ENCODE peak calls at places on chromosome 15, in nine cellular contexts. One of them, this sample, is unnamed.

GRCh38 chr15:31387483-31388118 is 61.0 kb downstream of the KLF13 start:
- DNase-seq in skeletal muscle cell: no peak
- DNase-seq in T-helper 2 cell: no peak
- DNase-seq in brain microvascular endothelial cell: no peak
- DNase-seq in nucleus accumbens: no peak
- DNase-seq in fibroblast of gingiva: peak; percentile 23
- DNase-seq in amniotic stem cell: no peak
- DNase-seq in psoas muscle: peak; percentile 90
- DNase-seq in stimulated activated CD4-positive, alpha-beta T cell treated with anti-CD3 and anti-CD28 coated beads, Interleukin-12 subunit alpha, Interleukin-12 subunit beta, amount 100 ng/mL, for 4 hours: no peak
- DNase-seq in this sample: no peak

GRCh38 chr15:58459562-58459961 is 27.8 kb downstream of the LIPC start:
- DNase-seq in skeletal muscle cell: no peak
- DNase-seq in T-helper 2 cell: no peak
- DNase-seq in brain microvascular endothelial cell: no peak
- DNase-seq in nucleus accumbens: no peak
- DNase-seq in fibroblast of gingiva: no peak
- DNase-seq in amniotic stem cell: no peak
- DNase-seq in psoas muscle: peak; percentile 69
- DNase-seq in stimulated activated CD4-positive, alpha-beta T cell treated with anti-CD3 and anti-CD28 coated beads, Interleukin-12 subunit alpha, Interleukin-12 subunit beta, amount 100 ng/mL, for 4 hours: no peak
- DNase-seq in this sample: no peak

GRCh38 chr15:90020041-90020735 is 19.1 kb downstream of the ZNF710 start:
- DNase-seq in skeletal muscle cell: no peak
- DNase-seq in T-helper 2 cell: no peak
- DNase-seq in brain microvascular endothelial cell: no peak
- DNase-seq in nucleus accumbens: no peak
- DNase-seq in fibroblast of gingiva: no peak
- DNase-seq in amniotic stem cell: no peak
- DNase-seq in psoas muscle: no peak
- DNase-seq in stimulated activated CD4-positive, alpha-beta T cell treated with anti-CD3 and anti-CD28 coated beads, Interleukin-12 subunit alpha, Interleukin-12 subunit beta, amount 100 ng/mL, for 4 hours: no peak
- DNase-seq in this sample: no peak

GRCh38 chr15:60760646-60761504 is 281.9 kb upstream of the ICE2 start:
- DNase-seq in skeletal muscle cell: peak; percentile 51
- DNase-seq in T-helper 2 cell: no peak
- DNase-seq in brain microvascular endothelial cell: peak; percentile 45
- DNase-seq in nucleus accumbens: no peak
- DNase-seq in fibroblast of gingiva: no peak
- DNase-seq in amniotic stem cell: no peak
- DNase-seq in psoas muscle: no peak
- DNase-seq in stimulated activated CD4-positive, alpha-beta T cell treated with anti-CD3 and anti-CD28 coated beads, Interleukin-12 subunit alpha, Interleukin-12 subunit beta, amount 100 ng/mL, for 4 hours: peak; percentile 17
- DNase-seq in this sample: no peak

GRCh38 chr15:75720787-75721461 is 8.3 kb upstream of the CSPG4 start:
- DNase-seq in skeletal muscle cell: no peak
- DNase-seq in T-helper 2 cell: no peak
- DNase-seq in brain microvascular endothelial cell: no peak
- DNase-seq in nucleus accumbens: no peak
- DNase-seq in fibroblast of gingiva: no peak
- DNase-seq in amniotic stem cell: no peak
- DNase-seq in psoas muscle: peak; percentile 86
- DNase-seq in stimulated activated CD4-positive, alpha-beta T cell treated with anti-CD3 and anti-CD28 coated beads, Interleukin-12 subunit alpha, Interleukin-12 subunit beta, amount 100 ng/mL, for 4 hours: peak; percentile 17
- DNase-seq in this sample: peak; percentile 60

GRCh38 chr15:52678468-52679231 is 538 bp downstream of the ATOSA start:
- DNase-seq in skeletal muscle cell: peak; percentile 27
- DNase-seq in T-helper 2 cell: peak; percentile 55
- DNase-seq in brain microvascular endothelial cell: peak; percentile 44
- DNase-seq in nucleus accumbens: peak; percentile 80
- DNase-seq in fibroblast of gingiva: peak; percentile 65
- DNase-seq in amniotic stem cell: peak; percentile 63
- DNase-seq in psoas muscle: peak; percentile 89
- DNase-seq in stimulated activated CD4-positive, alpha-beta T cell treated with anti-CD3 and anti-CD28 coated beads, Interleukin-12 subunit alpha, Interleukin-12 subunit beta, amount 100 ng/mL, for 4 hours: peak; percentile 44
- DNase-seq in this sample: peak; percentile 66

GRCh38 chr15:96360581-96361308 is 30.2 kb downstream of the NR2F2 start:
- DNase-seq in skeletal muscle cell: no peak
- DNase-seq in T-helper 2 cell: no peak
- DNase-seq in brain microvascular endothelial cell: no peak
- DNase-seq in nucleus accumbens: no peak
- DNase-seq in fibroblast of gingiva: no peak
- DNase-seq in amniotic stem cell: no peak
- DNase-seq in psoas muscle: no peak
- DNase-seq in stimulated activated CD4-positive, alpha-beta T cell treated with anti-CD3 and anti-CD28 coated beads, Interleukin-12 subunit alpha, Interleukin-12 subunit beta, amount 100 ng/mL, for 4 hours: no peak
- DNase-seq in this sample: no peak

GRCh38 chr15:91965501-91966180 is 112.1 kb downstream of the SLCO3A1 start:
- DNase-seq in skeletal muscle cell: no peak
- DNase-seq in T-helper 2 cell: no peak
- DNase-seq in brain microvascular endothelial cell: no peak
- DNase-seq in nucleus accumbens: no peak
- DNase-seq in fibroblast of gingiva: peak; percentile 92
- DNase-seq in amniotic stem cell: peak; percentile 66
- DNase-seq in psoas muscle: no peak
- DNase-seq in stimulated activated CD4-positive, alpha-beta T cell treated with anti-CD3 and anti-CD28 coated beads, Interleukin-12 subunit alpha, Interleukin-12 subunit beta, amount 100 ng/mL, for 4 hours: no peak
- DNase-seq in this sample: no peak

GRCh38 chr15:80605591-80606150 is 89.4 kb upstream of the ABHD17C start:
- DNase-seq in skeletal muscle cell: no peak
- DNase-seq in T-helper 2 cell: no peak
- DNase-seq in brain microvascular endothelial cell: no peak
- DNase-seq in nucleus accumbens: no peak
- DNase-seq in fibroblast of gingiva: no peak
- DNase-seq in amniotic stem cell: no peak
- DNase-seq in psoas muscle: no peak
- DNase-seq in stimulated activated CD4-positive, alpha-beta T cell treated with anti-CD3 and anti-CD28 coated beads, Interleukin-12 subunit alpha, Interleukin-12 subunit beta, amount 100 ng/mL, for 4 hours: no peak
- DNase-seq in this sample: no peak

GRCh38 chr15:67947254-67948039 is 106.7 kb upstream of the PIAS1 start:
- DNase-seq in skeletal muscle cell: no peak
- DNase-seq in T-helper 2 cell: no peak
- DNase-seq in brain microvascular endothelial cell: no peak
- DNase-seq in nucleus accumbens: no peak
- DNase-seq in fibroblast of gingiva: no peak
- DNase-seq in amniotic stem cell: no peak
- DNase-seq in psoas muscle: no peak
- DNase-seq in stimulated activated CD4-positive, alpha-beta T cell treated with anti-CD3 and anti-CD28 coated beads, Interleukin-12 subunit alpha, Interleukin-12 subunit beta, amount 100 ng/mL, for 4 hours: no peak
- DNase-seq in this sample: no peak

GRCh38 chr15:61063875-61064320 is 165.2 kb downstream of the RORA start:
- DNase-seq in skeletal muscle cell: no peak
- DNase-seq in T-helper 2 cell: no peak
- DNase-seq in brain microvascular endothelial cell: no peak
- DNase-seq in nucleus accumbens: no peak
- DNase-seq in fibroblast of gingiva: no peak
- DNase-seq in amniotic stem cell: no peak
- DNase-seq in psoas muscle: no peak
- DNase-seq in stimulated activated CD4-positive, alpha-beta T cell treated with anti-CD3 and anti-CD28 coated beads, Interleukin-12 subunit alpha, Interleukin-12 subunit beta, amount 100 ng/mL, for 4 hours: no peak
- DNase-seq in this sample: no peak

GRCh38 chr15:60898896-60899295 is 330.2 kb downstream of the RORA start:
- DNase-seq in skeletal muscle cell: no peak
- DNase-seq in T-helper 2 cell: no peak
- DNase-seq in brain microvascular endothelial cell: no peak
- DNase-seq in nucleus accumbens: no peak
- DNase-seq in fibroblast of gingiva: no peak
- DNase-seq in amniotic stem cell: no peak
- DNase-seq in psoas muscle: no peak
- DNase-seq in stimulated activated CD4-positive, alpha-beta T cell treated with anti-CD3 and anti-CD28 coated beads, Interleukin-12 subunit alpha, Interleukin-12 subunit beta, amount 100 ng/mL, for 4 hours: no peak
- DNase-seq in this sample: no peak

GRCh38 chr15:99454941-99455795 is 110.6 kb upstream of the MEF2A start:
- DNase-seq in skeletal muscle cell: peak; percentile 83
- DNase-seq in T-helper 2 cell: no peak
- DNase-seq in brain microvascular endothelial cell: peak; percentile 96
- DNase-seq in nucleus accumbens: no peak
- DNase-seq in fibroblast of gingiva: peak; percentile 87
- DNase-seq in amniotic stem cell: peak; percentile 86
- DNase-seq in psoas muscle: peak; percentile 93
- DNase-seq in stimulated activated CD4-positive, alpha-beta T cell treated with anti-CD3 and anti-CD28 coated beads, Interleukin-12 subunit alpha, Interleukin-12 subunit beta, amount 100 ng/mL, for 4 hours: no peak
- DNase-seq in this sample: no peak

GRCh38 chr15:100985401-100985800 is 66.2 kb downstream of the LRRK1 start:
- DNase-seq in skeletal muscle cell: no peak
- DNase-seq in T-helper 2 cell: no peak
- DNase-seq in brain microvascular endothelial cell: no peak
- DNase-seq in nucleus accumbens: no peak
- DNase-seq in fibroblast of gingiva: no peak
- DNase-seq in amniotic stem cell: no peak
- DNase-seq in psoas muscle: no peak
- DNase-seq in stimulated activated CD4-positive, alpha-beta T cell treated with anti-CD3 and anti-CD28 coated beads, Interleukin-12 subunit alpha, Interleukin-12 subunit beta, amount 100 ng/mL, for 4 hours: no peak
- DNase-seq in this sample: no peak

GRCh38 chr15:70636540-70637165 is 126.7 kb downstream of the UACA start:
- DNase-seq in skeletal muscle cell: no peak
- DNase-seq in T-helper 2 cell: no peak
- DNase-seq in brain microvascular endothelial cell: no peak
- DNase-seq in nucleus accumbens: no peak
- DNase-seq in fibroblast of gingiva: no peak
- DNase-seq in amniotic stem cell: no peak
- DNase-seq in psoas muscle: no peak
- DNase-seq in stimulated activated CD4-positive, alpha-beta T cell treated with anti-CD3 and anti-CD28 coated beads, Interleukin-12 subunit alpha, Interleukin-12 subunit beta, amount 100 ng/mL, for 4 hours: no peak
- DNase-seq in this sample: peak; percentile 32

GRCh38 chr15:71338827-71339542 is 223.7 kb downstream of the THSD4 start:
- DNase-seq in skeletal muscle cell: no peak
- DNase-seq in T-helper 2 cell: no peak
- DNase-seq in brain microvascular endothelial cell: no peak
- DNase-seq in nucleus accumbens: no peak
- DNase-seq in fibroblast of gingiva: no peak
- DNase-seq in amniotic stem cell: no peak
- DNase-seq in psoas muscle: no peak
- DNase-seq in stimulated activated CD4-positive, alpha-beta T cell treated with anti-CD3 and anti-CD28 coated beads, Interleukin-12 subunit alpha, Interleukin-12 subunit beta, amount 100 ng/mL, for 4 hours: no peak
- DNase-seq in this sample: no peak

GRCh38 chr15:95972136-95972553 is 358.4 kb upstream of the NR2F2 start:
- DNase-seq in skeletal muscle cell: peak; percentile 87
- DNase-seq in T-helper 2 cell: no peak
- DNase-seq in brain microvascular endothelial cell: peak; percentile 82
- DNase-seq in nucleus accumbens: no peak
- DNase-seq in fibroblast of gingiva: peak; percentile 77
- DNase-seq in amniotic stem cell: peak; percentile 25
- DNase-seq in psoas muscle: no peak
- DNase-seq in stimulated activated CD4-positive, alpha-beta T cell treated with anti-CD3 and anti-CD28 coated beads, Interleukin-12 subunit alpha, Interleukin-12 subunit beta, amount 100 ng/mL, for 4 hours: no peak
- DNase-seq in this sample: no peak

GRCh38 chr15:68687136-68687735 is 108.4 kb downstream of the CORO2B start:
- DNase-seq in skeletal muscle cell: no peak
- DNase-seq in T-helper 2 cell: no peak
- DNase-seq in brain microvascular endothelial cell: no peak
- DNase-seq in nucleus accumbens: no peak
- DNase-seq in fibroblast of gingiva: no peak
- DNase-seq in amniotic stem cell: no peak
- DNase-seq in psoas muscle: peak; percentile 9
- DNase-seq in stimulated activated CD4-positive, alpha-beta T cell treated with anti-CD3 and anti-CD28 coated beads, Interleukin-12 subunit alpha, Interleukin-12 subunit beta, amount 100 ng/mL, for 4 hours: no peak
- DNase-seq in this sample: no peak

GRCh38 chr15:66040211-66040892 is 171.1 kb downstream of the RAB11A start:
- DNase-seq in skeletal muscle cell: no peak
- DNase-seq in T-helper 2 cell: no peak
- DNase-seq in brain microvascular endothelial cell: no peak
- DNase-seq in nucleus accumbens: no peak
- DNase-seq in fibroblast of gingiva: peak; percentile 3
- DNase-seq in amniotic stem cell: no peak
- DNase-seq in psoas muscle: no peak
- DNase-seq in stimulated activated CD4-positive, alpha-beta T cell treated with anti-CD3 and anti-CD28 coated beads, Interleukin-12 subunit alpha, Interleukin-12 subunit beta, amount 100 ng/mL, for 4 hours: no peak
- DNase-seq in this sample: no peak

GRCh38 chr15:60219841-60220240 is 177.9 kb downstream of the ANXA2 start:
- DNase-seq in skeletal muscle cell: no peak
- DNase-seq in T-helper 2 cell: no peak
- DNase-seq in brain microvascular endothelial cell: no peak
- DNase-seq in nucleus accumbens: no peak
- DNase-seq in fibroblast of gingiva: no peak
- DNase-seq in amniotic stem cell: no peak
- DNase-seq in psoas muscle: no peak
- DNase-seq in stimulated activated CD4-positive, alpha-beta T cell treated with anti-CD3 and anti-CD28 coated beads, Interleukin-12 subunit alpha, Interleukin-12 subunit beta, amount 100 ng/mL, for 4 hours: no peak
- DNase-seq in this sample: no peak

GRCh38 chr15:46088486-46089437 is 453.9 kb downstream of the SQOR start:
- DNase-seq in skeletal muscle cell: peak; percentile 5
- DNase-seq in T-helper 2 cell: no peak
- DNase-seq in brain microvascular endothelial cell: no peak
- DNase-seq in nucleus accumbens: no peak
- DNase-seq in fibroblast of gingiva: no peak
- DNase-seq in amniotic stem cell: no peak
- DNase-seq in psoas muscle: no peak
- DNase-seq in stimulated activated CD4-positive, alpha-beta T cell treated with anti-CD3 and anti-CD28 coated beads, Interleukin-12 subunit alpha, Interleukin-12 subunit beta, amount 100 ng/mL, for 4 hours: no peak
- DNase-seq in this sample: no peak

GRCh38 chr15:94177112-94177511 is 54.2 kb upstream of the MCTP2 start:
- DNase-seq in skeletal muscle cell: no peak
- DNase-seq in T-helper 2 cell: no peak
- DNase-seq in brain microvascular endothelial cell: peak; percentile 33
- DNase-seq in nucleus accumbens: no peak
- DNase-seq in fibroblast of gingiva: no peak
- DNase-seq in amniotic stem cell: no peak
- DNase-seq in psoas muscle: no peak
- DNase-seq in stimulated activated CD4-positive, alpha-beta T cell treated with anti-CD3 and anti-CD28 coated beads, Interleukin-12 subunit alpha, Interleukin-12 subunit beta, amount 100 ng/mL, for 4 hours: no peak
- DNase-seq in this sample: no peak

GRCh38 chr15:35546581-35547381 is 816 bp upstream of the DPH6 start:
- DNase-seq in skeletal muscle cell: no peak
- DNase-seq in T-helper 2 cell: no peak
- DNase-seq in brain microvascular endothelial cell: no peak
- DNase-seq in nucleus accumbens: no peak
- DNase-seq in fibroblast of gingiva: no peak
- DNase-seq in amniotic stem cell: no peak
- DNase-seq in psoas muscle: peak; percentile 50
- DNase-seq in stimulated activated CD4-positive, alpha-beta T cell treated with anti-CD3 and anti-CD28 coated beads, Interleukin-12 subunit alpha, Interleukin-12 subunit beta, amount 100 ng/mL, for 4 hours: no peak
- DNase-seq in this sample: peak; percentile 5

GRCh38 chr15:68407886-68408500 is 24.0 kb downstream of the ITGA11 start:
- DNase-seq in skeletal muscle cell: no peak
- DNase-seq in T-helper 2 cell: no peak
- DNase-seq in brain microvascular endothelial cell: no peak
- DNase-seq in nucleus accumbens: no peak
- DNase-seq in fibroblast of gingiva: no peak
- DNase-seq in amniotic stem cell: no peak
- DNase-seq in psoas muscle: no peak
- DNase-seq in stimulated activated CD4-positive, alpha-beta T cell treated with anti-CD3 and anti-CD28 coated beads, Interleukin-12 subunit alpha, Interleukin-12 subunit beta, amount 100 ng/mL, for 4 hours: no peak
- DNase-seq in this sample: no peak

GRCh38 chr15:24886538-24886937 is 68.2 kb upstream of the SNRPN start:
- DNase-seq in skeletal muscle cell: no peak
- DNase-seq in T-helper 2 cell: no peak
- DNase-seq in brain microvascular endothelial cell: no peak
- DNase-seq in nucleus accumbens: no peak
- DNase-seq in fibroblast of gingiva: no peak
- DNase-seq in amniotic stem cell: no peak
- DNase-seq in psoas muscle: no peak
- DNase-seq in stimulated activated CD4-positive, alpha-beta T cell treated with anti-CD3 and anti-CD28 coated beads, Interleukin-12 subunit alpha, Interleukin-12 subunit beta, amount 100 ng/mL, for 4 hours: no peak
- DNase-seq in this sample: no peak

GRCh38 chr15:67827561-67828378 is 2.5 kb downstream of the SKOR1 start:
- DNase-seq in skeletal muscle cell: no peak
- DNase-seq in T-helper 2 cell: no peak
- DNase-seq in brain microvascular endothelial cell: no peak
- DNase-seq in nucleus accumbens: no peak
- DNase-seq in fibroblast of gingiva: no peak
- DNase-seq in amniotic stem cell: no peak
- DNase-seq in psoas muscle: peak; percentile 47
- DNase-seq in stimulated activated CD4-positive, alpha-beta T cell treated with anti-CD3 and anti-CD28 coated beads, Interleukin-12 subunit alpha, Interleukin-12 subunit beta, amount 100 ng/mL, for 4 hours: no peak
- DNase-seq in this sample: no peak

GRCh38 chr15:64894395-64895056 is 17.2 kb upstream of the ANKDD1A start:
- DNase-seq in skeletal muscle cell: no peak
- DNase-seq in T-helper 2 cell: peak; percentile 60
- DNase-seq in brain microvascular endothelial cell: no peak
- DNase-seq in nucleus accumbens: no peak
- DNase-seq in fibroblast of gingiva: no peak
- DNase-seq in amniotic stem cell: no peak
- DNase-seq in psoas muscle: peak; percentile 64
- DNase-seq in stimulated activated CD4-positive, alpha-beta T cell treated with anti-CD3 and anti-CD28 coated beads, Interleukin-12 subunit alpha, Interleukin-12 subunit beta, amount 100 ng/mL, for 4 hours: peak; percentile 56
- DNase-seq in this sample: no peak

GRCh38 chr15:48190932-48191573 is 412 bp upstream of the CTXN2 start:
- DNase-seq in skeletal muscle cell: peak; percentile 29
- DNase-seq in T-helper 2 cell: no peak
- DNase-seq in brain microvascular endothelial cell: peak; percentile 69
- DNase-seq in nucleus accumbens: no peak
- DNase-seq in fibroblast of gingiva: peak; percentile 23
- DNase-seq in amniotic stem cell: peak; percentile 48
- DNase-seq in psoas muscle: peak; percentile 67
- DNase-seq in stimulated activated CD4-positive, alpha-beta T cell treated with anti-CD3 and anti-CD28 coated beads, Interleukin-12 subunit alpha, Interleukin-12 subunit beta, amount 100 ng/mL, for 4 hours: peak; percentile 43
- DNase-seq in this sample: peak; percentile 34

GRCh38 chr15:67832031-67832551 is 6.8 kb downstream of the SKOR1 start:
- DNase-seq in skeletal muscle cell: no peak
- DNase-seq in T-helper 2 cell: no peak
- DNase-seq in brain microvascular endothelial cell: no peak
- DNase-seq in nucleus accumbens: no peak
- DNase-seq in fibroblast of gingiva: peak; percentile 33
- DNase-seq in amniotic stem cell: no peak
- DNase-seq in psoas muscle: peak; percentile 29
- DNase-seq in stimulated activated CD4-positive, alpha-beta T cell treated with anti-CD3 and anti-CD28 coated beads, Interleukin-12 subunit alpha, Interleukin-12 subunit beta, amount 100 ng/mL, for 4 hours: no peak
- DNase-seq in this sample: peak; percentile 79

This sample was measured in HuH-7.